ENCODE peak calls at places on chromosomes 2 and 18, in ten cellular contexts. D is neural progenitor cell, U is heart left ventricle, N is thoracic aorta, P is cardiac muscle cell, L is fibroblast of lung, H is spleen, Q is hepatocyte, I is PC-9, A is prostate gland. V is an unnamed sample.
A peak's percentile ranks its signal among the peaks of the same experiment; 100 is the strongest.

GRCh38 chr18:58412844-58413666 is 215.8 kb downstream of the ALPK2 start:
- DNase-seq in D (no peak), U (no peak), N (no peak), P (no peak), L (no peak), H (no peak), Q (no peak), I (no peak), A (no peak), V (no peak)

GRCh38 chr18:42196651-42197050 is 241.6 kb downstream of the PIK3C3 start:
- DNase-seq in D (no peak), U (no peak), N (no peak), P (peak; percentile 15), L (no peak), H (no peak), Q (no peak), I (no peak), A (no peak), V (no peak)

GRCh38 chr2:104901037-104901851 is 47.3 kb downstream of the POU3F3 start:
- DNase-seq in D (no peak), U (no peak), N (no peak), P (no peak), L (no peak), H (no peak), Q (peak; percentile 42), I (no peak), A (no peak), V (no peak)

GRCh38 chr18:45829896-45830295 is 4.4 kb downstream of the SIGLEC15 start:
- DNase-seq in D (no peak), U (no peak), N (no peak), P (no peak), L (no peak), H (no peak), Q (no peak), I (no peak), A (no peak), V (no peak)

GRCh38 chr18:46899274-46899948 is 17.9 kb downstream of the PIAS2 start:
- DNase-seq in D (peak; percentile 70), U (no peak), N (no peak), P (no peak), L (peak; percentile 13), H (no peak), Q (no peak), I (no peak), A (no peak), V (no peak)

GRCh38 chr2:32436150-32436549 is 79.3 kb downstream of the BIRC6 start:
- DNase-seq in D (no peak), U (no peak), N (no peak), P (no peak), L (peak; percentile 18), H (no peak), Q (no peak), I (no peak), A (no peak), V (no peak)

GRCh38 chr2:48240912-48241311 is 289.0 kb upstream of the STON1 start:
- DNase-seq in D (peak; percentile 11), U (no peak), N (no peak), P (no peak), L (no peak), H (no peak), Q (no peak), I (no peak), A (no peak), V (no peak)

GRCh38 chr2:150847578-150847977 is 360.1 kb upstream of the RND3 start:
- DNase-seq in D (no peak), U (no peak), N (no peak), P (no peak), L (no peak), H (no peak), Q (no peak), I (no peak), A (no peak), V (no peak)

GRCh38 chr2:187900023-187900422 is 345.8 kb upstream of the TFPI start:
- DNase-seq in D (no peak), U (no peak), N (no peak), P (no peak), L (no peak), H (no peak), Q (no peak), I (no peak), A (no peak), V (no peak)

GRCh38 chr18:30358545-30358944 is 684.0 kb downstream of the DSC3 start:
- DNase-seq in D (no peak), U (no peak), N (no peak), P (peak; percentile 52), L (peak; percentile 3), H (no peak), Q (no peak), I (no peak), A (no peak), V (no peak)

GRCh38 chr18:10851824-10852225 is 297.5 kb downstream of the PIEZO2 start:
- DNase-seq in D (peak; percentile 62), U (no peak), N (no peak), P (peak; percentile 85), L (peak; percentile 89), H (no peak), Q (peak; percentile 79), I (no peak), A (no peak), V (no peak)

GRCh38 chr18:72811047-72811446 is 56.7 kb downstream of the NETO1 start:
- DNase-seq in D (no peak), U (no peak), N (no peak), P (no peak), L (no peak), H (no peak), Q (no peak), I (no peak), A (no peak), V (no peak)

GRCh38 chr2:197514754-197515153 is 1.1 kb upstream of the MOB4 start:
- DNase-seq in D (no peak), U (no peak), N (no peak), P (no peak), L (no peak), H (no peak), Q (no peak), I (no peak), A (no peak), V (no peak)

GRCh38 chr2:65430515-65431416 is 1.6 kb downstream of the SPRED2 start:
- DNase-seq in D (peak; percentile 73), U (peak; percentile 60), N (peak; percentile 11), P (peak; percentile 55), L (peak; percentile 44), H (peak; percentile 92), Q (peak; percentile 80), I (peak; percentile 81), A (peak; percentile 77), V (peak; percentile 81)

GRCh38 chr18:49851624-49852023 is 38.3 kb upstream of the ACAA2 start:
- DNase-seq in D (no peak), U (no peak), N (no peak), P (no peak), L (no peak), H (no peak), Q (no peak), I (no peak), A (no peak), V (no peak)

GRCh38 chr2:216690451-216691209 is 4.7 kb downstream of the IGFBP5 start:
- DNase-seq in D (peak; percentile 83), U (no peak), N (peak; percentile 63), P (peak; percentile 81), L (peak; percentile 84), H (no peak), Q (peak; percentile 53), I (no peak), A (no peak), V (no peak)

GRCh38 chr2:101518470-101519172 is 43.7 kb upstream of the RFX8 start:
- DNase-seq in D (peak; percentile 61), U (peak; percentile 47), N (no peak), P (peak; percentile 67), L (peak; percentile 68), H (no peak), Q (peak; percentile 78), I (peak; percentile 95), A (peak; percentile 43), V (peak; percentile 55)

GRCh38 chr2:5330961-5331360 is 361.2 kb upstream of the SOX11 start:
- DNase-seq in D (no peak), U (no peak), N (no peak), P (no peak), L (no peak), H (no peak), Q (no peak), I (no peak), A (no peak), V (no peak)
- H3K4me3 ChIP-seq in D (no peak overlapping the region), U (no peak overlapping the region), N (no peak overlapping the region), P (no peak overlapping the region), L (no peak overlapping the region), H (no peak overlapping the region), Q (no peak overlapping the region), I (no peak overlapping the region), A (no peak overlapping the region), V (no peak overlapping the region)

GRCh38 chr2:94759211-94759610 is 112.0 kb upstream of the TEKT4 start:
- DNase-seq in D (no peak), U (no peak), N (no peak), P (no peak), L (no peak), H (no peak), Q (no peak), I (peak; percentile 50), A (no peak), V (peak; percentile 3)
- TF ChIP-seq CTCF in D (no peak), U (no peak), N (no peak), P (no peak), L (no peak), H (no peak), Q (no peak), I (no peak), A (no peak), V (no peak)

GRCh38 chr2:199987586-199987985 is 32.2 kb downstream of the MAIP1 start:
- DNase-seq in D (no peak), U (no peak), N (no peak), P (peak; percentile 16), L (no peak), H (no peak), Q (no peak), I (no peak), A (no peak), V (no peak)
- H3K4me1 ChIP-seq in D (no peaks in the 10 kb centered on the region), U (peaks cover 13% of the 10 kb centered on the region), N (no peaks in the 10 kb centered on the region), P (peaks cover 4% of the 10 kb centered on the region), L (no peaks in the 10 kb centered on the region), H (no peaks in the 10 kb centered on the region), Q (peaks cover 20% of the 10 kb centered on the region), I (no peaks in the 10 kb centered on the region), A (no peaks in the 10 kb centered on the region), V (peaks cover 3% of the 10 kb centered on the region)

GRCh38 chr2:168643979-168644378 is 158.5 kb upstream of the NOSTRIN start:
- DNase-seq in D (no peak), U (no peak), N (no peak), P (peak; percentile 51), L (peak; percentile 65), H (no peak), Q (no peak), I (no peak), A (no peak), V (no peak)

GRCh38 chr2:168649562-168649961 is 152.9 kb upstream of the NOSTRIN start:
- DNase-seq in D (peak; percentile 27), U (no peak), N (no peak), P (no peak), L (no peak), H (no peak), Q (no peak), I (no peak), A (no peak), V (no peak)

GRCh38 chr2:168652997-168653906 is 149.2 kb upstream of the NOSTRIN start:
- DNase-seq in D (no peak), U (no peak), N (no peak), P (no peak), L (no peak), H (no peak), Q (no peak), I (no peak), A (no peak), V (no peak)

GRCh38 chr2:168645696-168646095 is 156.7 kb upstream of the NOSTRIN start:
- DNase-seq in D (no peak), U (no peak), N (no peak), P (no peak), L (no peak), H (no peak), Q (no peak), I (no peak), A (no peak), V (no peak)

GRCh38 chr2:168649105-168649504 is 153.3 kb upstream of the NOSTRIN start:
- DNase-seq in D (no peak), U (no peak), N (no peak), P (peak; percentile 29), L (no peak), H (no peak), Q (no peak), I (no peak), A (no peak), V (no peak)
- H3K4me3 ChIP-seq in D (no peak overlapping the region), U (no peak overlapping the region), N (no peak overlapping the region), P (no peak overlapping the region), L (no peak overlapping the region), H (no peak overlapping the region), Q (no peak overlapping the region), I (no peak overlapping the region), A (no peak overlapping the region), V (no peak overlapping the region)